ENCODE peak calls at places on chromosomes 16 and 17, in nine cellular contexts. One of them, this sample, is unnamed.

GRCh38 chr16:88894681-88895300 is 28.3 kb upstream of the PABPN1L start:
- DNase-seq in stimulated activated naive B cell treated with anti-CD40 and anti-IgM and Interleukin-4, amounts not matched to agents 10 μg/mL and 1 μg/mL and 100 μg/mL, for 72 hours: no peak
- DNase-seq in NCI-H1930: no peak
- DNase-seq in T-helper 2 cell: no peak
- DNase-seq in ovary: no peak
- DNase-seq in HFF-Myc: no peak
- DNase-seq in AG04450: no peak
- DNase-seq in GM03348: no peak
- DNase-seq in CD8-positive, alpha-beta T cell: no peak
- DNase-seq in this sample: no peak

GRCh38 chr17:79707931-79708891 is 22.5 kb upstream of the ENPP7 start:
- DNase-seq in stimulated activated naive B cell treated with anti-CD40 and anti-IgM and Interleukin-4, amounts not matched to agents 10 μg/mL and 1 μg/mL and 100 μg/mL, for 72 hours: peak
- DNase-seq in NCI-H1930: peak
- DNase-seq in T-helper 2 cell: peak
- DNase-seq in ovary: peak
- DNase-seq in HFF-Myc: no peak
- DNase-seq in AG04450: no peak
- DNase-seq in GM03348: peak
- DNase-seq in CD8-positive, alpha-beta T cell: peak
- DNase-seq in this sample: no peak

GRCh38 chr17:11736613-11737289 is 138.5 kb downstream of the DNAH9 start:
- DNase-seq in stimulated activated naive B cell treated with anti-CD40 and anti-IgM and Interleukin-4, amounts not matched to agents 10 μg/mL and 1 μg/mL and 100 μg/mL, for 72 hours: no peak
- DNase-seq in NCI-H1930: no peak
- DNase-seq in T-helper 2 cell: no peak
- DNase-seq in ovary: no peak
- DNase-seq in HFF-Myc: no peak
- DNase-seq in AG04450: no peak
- DNase-seq in GM03348: no peak
- DNase-seq in CD8-positive, alpha-beta T cell: no peak
- DNase-seq in this sample: no peak

GRCh38 chr16:12542818-12543699 is 260.6 kb downstream of the CPPED1 start:
- DNase-seq in stimulated activated naive B cell treated with anti-CD40 and anti-IgM and Interleukin-4, amounts not matched to agents 10 μg/mL and 1 μg/mL and 100 μg/mL, for 72 hours: no peak
- DNase-seq in NCI-H1930: no peak
- DNase-seq in T-helper 2 cell: no peak
- DNase-seq in ovary: no peak
- DNase-seq in HFF-Myc: no peak
- DNase-seq in AG04450: no peak
- DNase-seq in GM03348: no peak
- DNase-seq in CD8-positive, alpha-beta T cell: no peak
- DNase-seq in this sample: no peak

GRCh38 chr17:40075216-40076100 is 12.7 kb downstream of the THRA start:
- DNase-seq in stimulated activated naive B cell treated with anti-CD40 and anti-IgM and Interleukin-4, amounts not matched to agents 10 μg/mL and 1 μg/mL and 100 μg/mL, for 72 hours: peak
- DNase-seq in NCI-H1930: peak
- DNase-seq in T-helper 2 cell: peak
- DNase-seq in ovary: peak
- DNase-seq in HFF-Myc: no peak
- DNase-seq in AG04450: no peak
- DNase-seq in GM03348: peak
- DNase-seq in CD8-positive, alpha-beta T cell: peak
- DNase-seq in this sample: no peak

GRCh38 chr17:42617956-42618431 is 8.5 kb downstream of the TUBG1 start:
- DNase-seq in stimulated activated naive B cell treated with anti-CD40 and anti-IgM and Interleukin-4, amounts not matched to agents 10 μg/mL and 1 μg/mL and 100 μg/mL, for 72 hours: no peak
- DNase-seq in NCI-H1930: no peak
- DNase-seq in T-helper 2 cell: no peak
- DNase-seq in ovary: no peak
- DNase-seq in HFF-Myc: no peak
- DNase-seq in AG04450: no peak
- DNase-seq in GM03348: no peak
- DNase-seq in CD8-positive, alpha-beta T cell: no peak
- DNase-seq in this sample: no peak

GRCh38 chr16:17564856-17565255 is 94.1 kb upstream of the XYLT1 start:
- DNase-seq in stimulated activated naive B cell treated with anti-CD40 and anti-IgM and Interleukin-4, amounts not matched to agents 10 μg/mL and 1 μg/mL and 100 μg/mL, for 72 hours: no peak
- DNase-seq in NCI-H1930: no peak
- DNase-seq in T-helper 2 cell: no peak
- DNase-seq in ovary: no peak
- DNase-seq in HFF-Myc: no peak
- DNase-seq in AG04450: no peak
- DNase-seq in GM03348: no peak
- DNase-seq in CD8-positive, alpha-beta T cell: no peak
- DNase-seq in this sample: no peak

GRCh38 chr16:67393790-67394270 is 532 bp upstream of the TPPP3 start:
- DNase-seq in stimulated activated naive B cell treated with anti-CD40 and anti-IgM and Interleukin-4, amounts not matched to agents 10 μg/mL and 1 μg/mL and 100 μg/mL, for 72 hours: no peak
- DNase-seq in NCI-H1930: no peak
- DNase-seq in T-helper 2 cell: no peak
- DNase-seq in ovary: no peak
- DNase-seq in HFF-Myc: no peak
- DNase-seq in AG04450: no peak
- DNase-seq in GM03348: no peak
- DNase-seq in CD8-positive, alpha-beta T cell: no peak
- DNase-seq in this sample: no peak

GRCh38 chr17:50148226-50149098 is 2.0 kb downstream of the PPP1R9B start:
- DNase-seq in stimulated activated naive B cell treated with anti-CD40 and anti-IgM and Interleukin-4, amounts not matched to agents 10 μg/mL and 1 μg/mL and 100 μg/mL, for 72 hours: peak
- DNase-seq in NCI-H1930: no peak
- DNase-seq in T-helper 2 cell: peak
- DNase-seq in ovary: peak
- DNase-seq in HFF-Myc: no peak
- DNase-seq in AG04450: no peak
- DNase-seq in GM03348: peak
- DNase-seq in CD8-positive, alpha-beta T cell: no peak
- DNase-seq in this sample: no peak

GRCh38 chr16:55249361-55249760 is 74.6 kb upstream of the IRX6 start:
- DNase-seq in stimulated activated naive B cell treated with anti-CD40 and anti-IgM and Interleukin-4, amounts not matched to agents 10 μg/mL and 1 μg/mL and 100 μg/mL, for 72 hours: no peak
- DNase-seq in NCI-H1930: no peak
- DNase-seq in T-helper 2 cell: no peak
- DNase-seq in ovary: no peak
- DNase-seq in HFF-Myc: no peak
- DNase-seq in AG04450: no peak
- DNase-seq in GM03348: no peak
- DNase-seq in CD8-positive, alpha-beta T cell: no peak
- DNase-seq in this sample: no peak

GRCh38 chr17:81436294-81436849 is 41.1 kb downstream of the BAHCC1 start:
- DNase-seq in stimulated activated naive B cell treated with anti-CD40 and anti-IgM and Interleukin-4, amounts not matched to agents 10 μg/mL and 1 μg/mL and 100 μg/mL, for 72 hours: no peak
- DNase-seq in NCI-H1930: no peak
- DNase-seq in T-helper 2 cell: no peak
- DNase-seq in ovary: peak
- DNase-seq in HFF-Myc: no peak
- DNase-seq in AG04450: no peak
- DNase-seq in GM03348: no peak
- DNase-seq in CD8-positive, alpha-beta T cell: no peak
- DNase-seq in this sample: no peak

GRCh38 chr16:22685162-22685830 is 128.7 kb upstream of the HS3ST2 start:
- DNase-seq in stimulated activated naive B cell treated with anti-CD40 and anti-IgM and Interleukin-4, amounts not matched to agents 10 μg/mL and 1 μg/mL and 100 μg/mL, for 72 hours: no peak
- DNase-seq in NCI-H1930: no peak
- DNase-seq in T-helper 2 cell: no peak
- DNase-seq in ovary: no peak
- DNase-seq in HFF-Myc: no peak
- DNase-seq in AG04450: no peak
- DNase-seq in GM03348: no peak
- DNase-seq in CD8-positive, alpha-beta T cell: no peak
- DNase-seq in this sample: no peak

GRCh38 chr16:89981414-89981813 is 32.9 kb downstream of the DEF8 start:
- DNase-seq in stimulated activated naive B cell treated with anti-CD40 and anti-IgM and Interleukin-4, amounts not matched to agents 10 μg/mL and 1 μg/mL and 100 μg/mL, for 72 hours: peak
- DNase-seq in NCI-H1930: no peak
- DNase-seq in T-helper 2 cell: no peak
- DNase-seq in ovary: no peak
- DNase-seq in HFF-Myc: no peak
- DNase-seq in AG04450: no peak
- DNase-seq in GM03348: no peak
- DNase-seq in CD8-positive, alpha-beta T cell: no peak
- DNase-seq in this sample: no peak

GRCh38 chr17:62592305-62593099 is 35.0 kb upstream of the MRC2 start:
- DNase-seq in stimulated activated naive B cell treated with anti-CD40 and anti-IgM and Interleukin-4, amounts not matched to agents 10 μg/mL and 1 μg/mL and 100 μg/mL, for 72 hours: no peak
- DNase-seq in NCI-H1930: no peak
- DNase-seq in T-helper 2 cell: no peak
- DNase-seq in ovary: no peak
- DNase-seq in HFF-Myc: no peak
- DNase-seq in AG04450: no peak
- DNase-seq in GM03348: no peak
- DNase-seq in CD8-positive, alpha-beta T cell: no peak
- DNase-seq in this sample: no peak

GRCh38 chr17:27361695-27362094 is 67.8 kb downstream of the WSB1 start:
- DNase-seq in stimulated activated naive B cell treated with anti-CD40 and anti-IgM and Interleukin-4, amounts not matched to agents 10 μg/mL and 1 μg/mL and 100 μg/mL, for 72 hours: no peak
- DNase-seq in NCI-H1930: no peak
- DNase-seq in T-helper 2 cell: no peak
- DNase-seq in ovary: no peak
- DNase-seq in HFF-Myc: no peak
- DNase-seq in AG04450: no peak
- DNase-seq in GM03348: no peak
- DNase-seq in CD8-positive, alpha-beta T cell: no peak
- DNase-seq in this sample: no peak

GRCh38 chr17:44115585-44116415 is 7.6 kb downstream of the HDAC5 start:
- DNase-seq in stimulated activated naive B cell treated with anti-CD40 and anti-IgM and Interleukin-4, amounts not matched to agents 10 μg/mL and 1 μg/mL and 100 μg/mL, for 72 hours: no peak
- DNase-seq in NCI-H1930: no peak
- DNase-seq in T-helper 2 cell: no peak
- DNase-seq in ovary: no peak
- DNase-seq in HFF-Myc: no peak
- DNase-seq in AG04450: no peak
- DNase-seq in GM03348: peak
- DNase-seq in CD8-positive, alpha-beta T cell: no peak
- DNase-seq in this sample: no peak

GRCh38 chr16:57756424-57757325 is 21.1 kb downstream of the KATNB1 start:
- DNase-seq in stimulated activated naive B cell treated with anti-CD40 and anti-IgM and Interleukin-4, amounts not matched to agents 10 μg/mL and 1 μg/mL and 100 μg/mL, for 72 hours: no peak
- DNase-seq in NCI-H1930: no peak
- DNase-seq in T-helper 2 cell: no peak
- DNase-seq in ovary: peak
- DNase-seq in HFF-Myc: no peak
- DNase-seq in AG04450: no peak
- DNase-seq in GM03348: no peak
- DNase-seq in CD8-positive, alpha-beta T cell: no peak
- DNase-seq in this sample: no peak

GRCh38 chr16:48501516-48502377 is 108.2 kb downstream of the N4BP1 start:
- DNase-seq in stimulated activated naive B cell treated with anti-CD40 and anti-IgM and Interleukin-4, amounts not matched to agents 10 μg/mL and 1 μg/mL and 100 μg/mL, for 72 hours: no peak
- DNase-seq in NCI-H1930: no peak
- DNase-seq in T-helper 2 cell: no peak
- DNase-seq in ovary: peak
- DNase-seq in HFF-Myc: no peak
- DNase-seq in AG04450: no peak
- DNase-seq in GM03348: no peak
- DNase-seq in CD8-positive, alpha-beta T cell: no peak
- DNase-seq in this sample: no peak

GRCh38 chr17:66299721-66300120 is 2.7 kb upstream of the PRKCA start:
- DNase-seq in stimulated activated naive B cell treated with anti-CD40 and anti-IgM and Interleukin-4, amounts not matched to agents 10 μg/mL and 1 μg/mL and 100 μg/mL, for 72 hours: no peak
- DNase-seq in NCI-H1930: no peak
- DNase-seq in T-helper 2 cell: no peak
- DNase-seq in ovary: no peak
- DNase-seq in HFF-Myc: no peak
- DNase-seq in AG04450: no peak
- DNase-seq in GM03348: no peak
- DNase-seq in CD8-positive, alpha-beta T cell: no peak
- DNase-seq in this sample: no peak

GRCh38 chr16:2296662-2297505 is 29.0 kb upstream of the RNPS1 start:
- DNase-seq in stimulated activated naive B cell treated with anti-CD40 and anti-IgM and Interleukin-4, amounts not matched to agents 10 μg/mL and 1 μg/mL and 100 μg/mL, for 72 hours: no peak
- DNase-seq in NCI-H1930: peak
- DNase-seq in T-helper 2 cell: no peak
- DNase-seq in ovary: peak
- DNase-seq in HFF-Myc: no peak
- DNase-seq in AG04450: no peak
- DNase-seq in GM03348: peak
- DNase-seq in CD8-positive, alpha-beta T cell: no peak
- DNase-seq in this sample: no peak

GRCh38 chr16:440627-441026 is 15.2 kb downstream of the RAB11FIP3 start:
- DNase-seq in stimulated activated naive B cell treated with anti-CD40 and anti-IgM and Interleukin-4, amounts not matched to agents 10 μg/mL and 1 μg/mL and 100 μg/mL, for 72 hours: no peak
- DNase-seq in NCI-H1930: no peak
- DNase-seq in T-helper 2 cell: no peak
- DNase-seq in ovary: no peak
- DNase-seq in HFF-Myc: no peak
- DNase-seq in AG04450: no peak
- DNase-seq in GM03348: no peak
- DNase-seq in CD8-positive, alpha-beta T cell: no peak
- DNase-seq in this sample: no peak

GRCh38 chr17:46978489-46979022 is 497 bp downstream of the RPRML start:
- DNase-seq in stimulated activated naive B cell treated with anti-CD40 and anti-IgM and Interleukin-4, amounts not matched to agents 10 μg/mL and 1 μg/mL and 100 μg/mL, for 72 hours: no peak
- DNase-seq in NCI-H1930: no peak
- DNase-seq in T-helper 2 cell: no peak
- DNase-seq in ovary: no peak
- DNase-seq in HFF-Myc: no peak
- DNase-seq in AG04450: no peak
- DNase-seq in GM03348: peak
- DNase-seq in CD8-positive, alpha-beta T cell: no peak
- DNase-seq in this sample: no peak

GRCh38 chr17:82272495-82273326 is 789 bp downstream of the CSNK1D start:
- DNase-seq in stimulated activated naive B cell treated with anti-CD40 and anti-IgM and Interleukin-4, amounts not matched to agents 10 μg/mL and 1 μg/mL and 100 μg/mL, for 72 hours: peak
- DNase-seq in NCI-H1930: no peak
- DNase-seq in T-helper 2 cell: peak
- DNase-seq in ovary: peak
- DNase-seq in HFF-Myc: no peak
- DNase-seq in AG04450: no peak
- DNase-seq in GM03348: peak
- DNase-seq in CD8-positive, alpha-beta T cell: no peak
- DNase-seq in this sample: no peak

GRCh38 chr17:72590382-72590781 is 469.6 kb downstream of the SOX9 start:
- DNase-seq in stimulated activated naive B cell treated with anti-CD40 and anti-IgM and Interleukin-4, amounts not matched to agents 10 μg/mL and 1 μg/mL and 100 μg/mL, for 72 hours: no peak
- DNase-seq in NCI-H1930: no peak
- DNase-seq in T-helper 2 cell: no peak
- DNase-seq in ovary: no peak
- DNase-seq in HFF-Myc: no peak
- DNase-seq in AG04450: no peak
- DNase-seq in GM03348: peak
- DNase-seq in CD8-positive, alpha-beta T cell: no peak
- DNase-seq in this sample: no peak

GRCh38 chr17:78762007-78762406 is 20.1 kb downstream of the CYTH1 start:
- DNase-seq in stimulated activated naive B cell treated with anti-CD40 and anti-IgM and Interleukin-4, amounts not matched to agents 10 μg/mL and 1 μg/mL and 100 μg/mL, for 72 hours: no peak
- DNase-seq in NCI-H1930: no peak
- DNase-seq in T-helper 2 cell: no peak
- DNase-seq in ovary: no peak
- DNase-seq in HFF-Myc: no peak
- DNase-seq in AG04450: no peak
- DNase-seq in GM03348: no peak
- DNase-seq in CD8-positive, alpha-beta T cell: no peak
- DNase-seq in this sample: no peak

GRCh38 chr16:2015947-2016208 is 3.7 kb upstream of the NPW start:
- DNase-seq in stimulated activated naive B cell treated with anti-CD40 and anti-IgM and Interleukin-4, amounts not matched to agents 10 μg/mL and 1 μg/mL and 100 μg/mL, for 72 hours: no peak
- DNase-seq in NCI-H1930: no peak
- DNase-seq in T-helper 2 cell: no peak
- DNase-seq in ovary: no peak
- DNase-seq in HFF-Myc: no peak
- DNase-seq in AG04450: no peak
- DNase-seq in GM03348: no peak
- DNase-seq in CD8-positive, alpha-beta T cell: no peak
- DNase-seq in this sample: no peak

GRCh38 chr17:32627233-32628008 is 140.6 kb downstream of the CDK5R1 start:
- DNase-seq in stimulated activated naive B cell treated with anti-CD40 and anti-IgM and Interleukin-4, amounts not matched to agents 10 μg/mL and 1 μg/mL and 100 μg/mL, for 72 hours: no peak
- DNase-seq in NCI-H1930: peak
- DNase-seq in T-helper 2 cell: no peak
- DNase-seq in ovary: peak
- DNase-seq in HFF-Myc: no peak
- DNase-seq in AG04450: no peak
- DNase-seq in GM03348: no peak
- DNase-seq in CD8-positive, alpha-beta T cell: no peak
- DNase-seq in this sample: peak

GRCh38 chr16:85816159-85816558 is 16.7 kb downstream of the COX4I1 start:
- DNase-seq in stimulated activated naive B cell treated with anti-CD40 and anti-IgM and Interleukin-4, amounts not matched to agents 10 μg/mL and 1 μg/mL and 100 μg/mL, for 72 hours: no peak
- DNase-seq in NCI-H1930: no peak
- DNase-seq in T-helper 2 cell: no peak
- DNase-seq in ovary: no peak
- DNase-seq in HFF-Myc: no peak
- DNase-seq in AG04450: no peak
- DNase-seq in GM03348: no peak
- DNase-seq in CD8-positive, alpha-beta T cell: no peak
- DNase-seq in this sample: no peak

GRCh38 chr17:82942166-82943130 is 102.6 kb upstream of the ZNF750 start:
- DNase-seq in stimulated activated naive B cell treated with anti-CD40 and anti-IgM and Interleukin-4, amounts not matched to agents 10 μg/mL and 1 μg/mL and 100 μg/mL, for 72 hours: no peak
- DNase-seq in NCI-H1930: no peak
- DNase-seq in T-helper 2 cell: no peak
- DNase-seq in ovary: peak
- DNase-seq in HFF-Myc: no peak
- DNase-seq in AG04450: no peak
- DNase-seq in GM03348: no peak
- DNase-seq in CD8-positive, alpha-beta T cell: no peak
- DNase-seq in this sample: no peak

GRCh38 chr17:35088647-35088910 is 25.1 kb upstream of the RFFL start:
- DNase-seq in stimulated activated naive B cell treated with anti-CD40 and anti-IgM and Interleukin-4, amounts not matched to agents 10 μg/mL and 1 μg/mL and 100 μg/mL, for 72 hours: no peak
- DNase-seq in NCI-H1930: no peak
- DNase-seq in T-helper 2 cell: no peak
- DNase-seq in ovary: no peak
- DNase-seq in HFF-Myc: no peak
- DNase-seq in AG04450: no peak
- DNase-seq in GM03348: no peak
- DNase-seq in CD8-positive, alpha-beta T cell: no peak
- DNase-seq in this sample: no peak

GRCh38 chr16:12009462-12009861 is 32.9 kb downstream of the SNX29 start:
- DNase-seq in stimulated activated naive B cell treated with anti-CD40 and anti-IgM and Interleukin-4, amounts not matched to agents 10 μg/mL and 1 μg/mL and 100 μg/mL, for 72 hours: no peak
- DNase-seq in NCI-H1930: no peak
- DNase-seq in T-helper 2 cell: no peak
- DNase-seq in ovary: no peak
- DNase-seq in HFF-Myc: no peak
- DNase-seq in AG04450: no peak
- DNase-seq in GM03348: no peak
- DNase-seq in CD8-positive, alpha-beta T cell: no peak
- DNase-seq in this sample: no peak